ENCODE peak calls at places on chromosomes 6 and 20, in four cellular contexts. One of them, this sample, is unnamed. For H3K4me1, the result is how much of the 10 kb centered on the place peaks cover.

GRCh38 chr20:17843246-17844132 is 125.1 kb downstream of the SNX5 start:
- DNase-seq in HCT116: peak
- DNase-seq in heart left ventricle: peak
- DNase-seq in psoas muscle: peak
- DNase-seq in this sample: no peak

GRCh38 chr20:4593149-4593525 is 128.6 kb upstream of the PRND start:
- DNase-seq in HCT116: no peak
- DNase-seq in heart left ventricle: no peak
- DNase-seq in psoas muscle: no peak
- DNase-seq in this sample: no peak

GRCh38 chr20:9441948-9442347 is 72.4 kb upstream of the LAMP5 start:
- DNase-seq in HCT116: no peak
- DNase-seq in heart left ventricle: no peak
- DNase-seq in psoas muscle: no peak
- DNase-seq in this sample: no peak

GRCh38 chr6:53847796-53848314 is 53.0 kb downstream of the LRRC1 start:
- DNase-seq in HCT116: no peak
- DNase-seq in heart left ventricle: no peak
- DNase-seq in psoas muscle: no peak
- DNase-seq in this sample: peak

GRCh38 chr6:142702501-142703460 is 242.2 kb downstream of the HIVEP2 start:
- DNase-seq in HCT116: no peak
- DNase-seq in heart left ventricle: peak
- DNase-seq in psoas muscle: peak
- DNase-seq in this sample: no peak

GRCh38 chr6:82567621-82568020 is 204.0 kb downstream of the TPBG start:
- DNase-seq in HCT116: no peak
- DNase-seq in heart left ventricle: no peak
- DNase-seq in psoas muscle: no peak
- DNase-seq in this sample: no peak

GRCh38 chr6:7108964-7109836 is 1.4 kb downstream of the RREB1 start:
- DNase-seq in HCT116: no peak
- DNase-seq in heart left ventricle: peak
- DNase-seq in psoas muscle: peak
- DNase-seq in this sample: peak

GRCh38 chr20:52493177-52493711 is 301.7 kb upstream of the ZFP64 start:
- DNase-seq in HCT116: no peak
- DNase-seq in heart left ventricle: no peak
- DNase-seq in psoas muscle: no peak
- DNase-seq in this sample: no peak

GRCh38 chr6:6975395-6976111 is 132.2 kb upstream of the RREB1 start:
- DNase-seq in HCT116: no peak
- DNase-seq in heart left ventricle: peak
- DNase-seq in psoas muscle: peak
- DNase-seq in this sample: no peak

GRCh38 chr6:145977881-145978280 is 13.7 kb upstream of the SHPRH start:
- DNase-seq in HCT116: no peak
- DNase-seq in heart left ventricle: no peak
- DNase-seq in psoas muscle: no peak
- DNase-seq in this sample: no peak

GRCh38 chr6:37359034-37359433 is 5.3 kb downstream of the RNF8 start:
- DNase-seq in HCT116: no peak
- DNase-seq in heart left ventricle: no peak
- DNase-seq in psoas muscle: no peak
- DNase-seq in this sample: no peak

GRCh38 chr6:170344631-170345576 is 38.3 kb downstream of the FAM120B start:
- DNase-seq in HCT116: peak
- DNase-seq in heart left ventricle: no peak
- DNase-seq in psoas muscle: no peak
- DNase-seq in this sample: peak

GRCh38 chr20:19121916-19122315 is 90.5 kb upstream of the SLC24A3 start:
- DNase-seq in HCT116: no peak
- DNase-seq in heart left ventricle: no peak
- DNase-seq in psoas muscle: no peak
- DNase-seq in this sample: no peak

GRCh38 chr20:57664924-57665588 is 44.8 kb downstream of the PMEPA1 start:
- DNase-seq in HCT116: no peak
- DNase-seq in heart left ventricle: peak
- DNase-seq in psoas muscle: no peak
- DNase-seq in this sample: no peak

GRCh38 chr6:123926000-123926399 is 122.3 kb downstream of the NKAIN2 start:
- DNase-seq in HCT116: no peak
- DNase-seq in heart left ventricle: no peak
- DNase-seq in psoas muscle: no peak
- DNase-seq in this sample: no peak

GRCh38 chr20:41365785-41366545 is 653 bp downstream of the EMILIN3 start:
- DNase-seq in HCT116: no peak
- DNase-seq in heart left ventricle: peak
- DNase-seq in psoas muscle: no peak
- DNase-seq in this sample: no peak

GRCh38 chr20:62617711-62618483 is 24.4 kb upstream of the SLCO4A1 start:
- DNase-seq in HCT116: no peak
- DNase-seq in heart left ventricle: peak
- DNase-seq in psoas muscle: peak
- DNase-seq in this sample: peak

GRCh38 chr6:157323924-157324276 is 581 bp upstream of the TMEM242 start:
- DNase-seq in HCT116: peak
- DNase-seq in heart left ventricle: peak
- DNase-seq in psoas muscle: peak
- DNase-seq in this sample: peak

GRCh38 chr20:5841492-5841891 is 91.3 kb downstream of the SHLD1 start:
- DNase-seq in HCT116: no peak
- DNase-seq in heart left ventricle: no peak
- DNase-seq in psoas muscle: no peak
- DNase-seq in this sample: no peak

GRCh38 chr6:105781248-105781647 is 304.9 kb upstream of the PRDM1 start:
- DNase-seq in HCT116: peak
- DNase-seq in heart left ventricle: no peak
- DNase-seq in psoas muscle: no peak
- DNase-seq in this sample: no peak

GRCh38 chr6:33118525-33119123 is 42.8 kb downstream of the HLA-DPB1 start:
- DNase-seq in HCT116: peak
- DNase-seq in heart left ventricle: no peak
- DNase-seq in psoas muscle: no peak
- DNase-seq in this sample: peak

GRCh38 chr6:70257874-70258273 is 45.0 kb downstream of the COL9A1 start:
- DNase-seq in HCT116: no peak
- DNase-seq in heart left ventricle: no peak
- DNase-seq in psoas muscle: no peak
- DNase-seq in this sample: no peak

GRCh38 chr6:156956286-156956685 is 179.1 kb downstream of the ARID1B start:
- DNase-seq in HCT116: no peak
- DNase-seq in heart left ventricle: no peak
- DNase-seq in psoas muscle: no peak
- DNase-seq in this sample: no peak

GRCh38 chr20:44028868-44029847 is 114.5 kb downstream of the TOX2 start:
- DNase-seq in HCT116: no peak
- DNase-seq in heart left ventricle: no peak
- DNase-seq in psoas muscle: no peak
- DNase-seq in this sample: no peak

GRCh38 chr6:168877821-168878282 is 375.8 kb downstream of the THBS2 start:
- DNase-seq in HCT116: no peak
- DNase-seq in heart left ventricle: no peak
- DNase-seq in psoas muscle: no peak
- DNase-seq in this sample: no peak

GRCh38 chr6:163529605-163530004 is 115.1 kb downstream of the QKI start:
- DNase-seq in HCT116: no peak
- DNase-seq in heart left ventricle: no peak
- DNase-seq in psoas muscle: no peak
- DNase-seq in this sample: no peak

GRCh38 chr6:16669227-16669626 is 92.0 kb downstream of the ATXN1 start:
- DNase-seq in HCT116: peak
- DNase-seq in heart left ventricle: no peak
- DNase-seq in psoas muscle: no peak
- DNase-seq in this sample: peak

GRCh38 chr6:157778719-157779118 is 44.3 kb upstream of the SNX9 start:
- DNase-seq in HCT116: no peak
- DNase-seq in heart left ventricle: no peak
- DNase-seq in psoas muscle: no peak
- DNase-seq in this sample: no peak

GRCh38 chr6:143333749-143334520 is 116.6 kb downstream of the ADAT2 start:
- DNase-seq in HCT116: no peak
- DNase-seq in heart left ventricle: no peak
- DNase-seq in psoas muscle: no peak
- DNase-seq in this sample: no peak

GRCh38 chr20:4563534-4563933 is 158.2 kb upstream of the PRND start:
- DNase-seq in HCT116: no peak
- DNase-seq in heart left ventricle: no peak
- DNase-seq in psoas muscle: no peak
- DNase-seq in this sample: peak

GRCh38 chr6:1485678-1486077 is 96.3 kb downstream of the FOXF2 start:
- DNase-seq in HCT116: peak
- DNase-seq in heart left ventricle: no peak
- DNase-seq in psoas muscle: no peak
- DNase-seq in this sample: no peak

GRCh38 chr20:25083773-25084615 is 2.1 kb upstream of the VSX1 start:
- DNase-seq in HCT116: no peak
- DNase-seq in heart left ventricle: no peak
- DNase-seq in psoas muscle: no peak
- DNase-seq in this sample: no peak

GRCh38 chr6:30885481-30885998 is 1.2 kb downstream of the DDR1 start:
- DNase-seq in HCT116: no peak
- DNase-seq in heart left ventricle: no peak
- DNase-seq in psoas muscle: no peak
- DNase-seq in this sample: peak

GRCh38 chr6:43878823-43879495 is 108.9 kb downstream of the VEGFA start:
- DNase-seq in HCT116: no peak
- DNase-seq in heart left ventricle: peak
- DNase-seq in psoas muscle: no peak
- DNase-seq in this sample: no peak
- H3K4me1 ChIP-seq in HCT116: under half
- H3K4me1 ChIP-seq in heart left ventricle: under half
- H3K4me1 ChIP-seq in psoas muscle: under half
- H3K4me1 ChIP-seq in this sample: half or more

GRCh38 chr6:150620763-150621162 is 21.1 kb downstream of the PLEKHG1 start:
- DNase-seq in HCT116: no peak
- DNase-seq in heart left ventricle: no peak
- DNase-seq in psoas muscle: no peak
- DNase-seq in this sample: no peak
- H3K4me1 ChIP-seq in HCT116: under half
- H3K4me1 ChIP-seq in heart left ventricle: under half
- H3K4me1 ChIP-seq in psoas muscle: under half
- H3K4me1 ChIP-seq in this sample: under half

DNA sequence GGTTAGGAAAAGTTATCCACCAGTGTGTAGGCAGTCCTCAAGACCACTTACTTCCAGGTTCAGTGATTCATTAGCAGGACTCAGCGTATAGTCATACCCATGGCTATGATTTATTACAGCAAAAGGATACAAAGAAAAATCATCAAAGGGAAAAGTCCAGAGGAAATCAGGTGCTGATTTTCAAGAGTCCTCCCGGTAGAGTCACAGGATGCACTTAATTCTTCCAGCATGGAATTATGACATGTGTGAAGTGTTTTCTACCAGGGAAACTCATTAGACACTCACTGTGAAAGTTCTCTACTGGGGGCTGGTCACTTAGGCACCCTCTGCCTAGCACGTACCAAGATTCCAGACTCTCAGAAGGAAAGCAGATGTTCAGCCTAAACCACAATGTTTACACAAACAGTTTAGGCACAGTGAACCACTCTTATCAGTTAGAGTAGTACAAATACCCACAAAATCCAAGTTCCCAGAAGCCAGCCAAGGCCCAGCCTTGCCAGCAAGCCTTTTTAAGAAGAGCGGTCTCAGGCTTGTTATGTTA is 10.2 kb downstream of the WFDC3 start:
- DNase-seq in HCT116: peak
- DNase-seq in heart left ventricle: no peak
- DNase-seq in psoas muscle: no peak
- DNase-seq in this sample: no peak
- H3K4me1 ChIP-seq in HCT116: half or more
- H3K4me1 ChIP-seq in heart left ventricle: under half
- H3K4me1 ChIP-seq in psoas muscle: under half
- H3K4me1 ChIP-seq in this sample: under half

DNA sequence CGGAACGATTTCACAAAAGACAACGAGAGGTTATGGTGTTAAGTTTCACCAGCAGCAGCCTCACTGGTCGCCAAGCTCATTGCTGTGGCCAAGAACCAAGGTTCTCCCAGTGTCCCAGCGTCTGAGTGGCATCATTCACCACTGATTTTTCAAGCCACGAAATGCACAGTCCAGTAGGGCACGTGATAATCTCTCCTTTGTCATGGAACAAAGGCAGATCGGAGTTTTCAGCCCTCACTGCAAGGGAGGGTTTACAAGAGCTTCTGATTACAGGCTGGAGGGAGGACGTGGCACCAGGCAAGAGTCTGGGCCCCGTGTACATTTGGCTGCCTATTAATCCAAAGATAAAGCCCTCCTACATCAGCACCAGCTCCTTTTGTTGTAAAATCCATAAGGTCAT is 2.0 kb downstream of the CD24 start:
- DNase-seq in HCT116: no peak
- DNase-seq in heart left ventricle: no peak
- DNase-seq in psoas muscle: no peak
- DNase-seq in this sample: no peak
- H3K4me1 ChIP-seq in HCT116: under half
- H3K4me1 ChIP-seq in heart left ventricle: under half
- H3K4me1 ChIP-seq in psoas muscle: under half
- H3K4me1 ChIP-seq in this sample: under half

GRCh38 chr6:117496383-117496990 is 14.0 kb downstream of the DCBLD1 start:
- DNase-seq in HCT116: no peak
- DNase-seq in heart left ventricle: no peak
- DNase-seq in psoas muscle: no peak
- DNase-seq in this sample: no peak

GRCh38 chr6:117495425-117495824 is 13.0 kb downstream of the DCBLD1 start:
- DNase-seq in HCT116: no peak
- DNase-seq in heart left ventricle: no peak
- DNase-seq in psoas muscle: no peak
- DNase-seq in this sample: no peak

GRCh38 chr6:117494694-117495318 is 12.3 kb downstream of the DCBLD1 start:
- DNase-seq in HCT116: no peak
- DNase-seq in heart left ventricle: no peak
- DNase-seq in psoas muscle: no peak
- DNase-seq in this sample: no peak

GRCh38 chr6:117497237-117497636 is 14.8 kb downstream of the DCBLD1 start:
- DNase-seq in HCT116: no peak
- DNase-seq in heart left ventricle: no peak
- DNase-seq in psoas muscle: no peak
- DNase-seq in this sample: no peak

GRCh38 chr6:117495873-117496272 is 13.4 kb downstream of the DCBLD1 start:
- DNase-seq in HCT116: no peak
- DNase-seq in heart left ventricle: no peak
- DNase-seq in psoas muscle: no peak
- DNase-seq in this sample: no peak
- H3K4me1 ChIP-seq in HCT116: half or more
- H3K4me1 ChIP-seq in heart left ventricle: under half
- H3K4me1 ChIP-seq in psoas muscle: under half
- H3K4me1 ChIP-seq in this sample: under half